ENCODE peak calls at places on chromosomes 12 and 14, in six cellular contexts. C is fibroblast of lung, P is neural progenitor cell, G is endothelial cell of umbilical vein, L is H9, E is HCT116. I is an unnamed sample. For H3K4me1, the result is how much of the 10 kb centered on the place peaks cover.

GRCh38 chr12:52081263-52081733 is 1.8 kb downstream of the SMIM41 start:
- DNase-seq in C (peak), E (no peak), G (no peak), P (peak), L (no peak), I (no peak)

GRCh38 chr12:30754383-30754749 is 385 bp downstream of the CAPRIN2 start:
- DNase-seq in L (no peak), C (no peak), P (no peak), G (no peak), E (no peak), I (no peak)

GRCh38 chr14:91398707-91399106 is 18.9 kb downstream of the CCDC88C start:
- DNase-seq in G (no peak), P (no peak), L (peak), C (no peak), E (no peak), I (no peak)

GRCh38 chr12:77842430-77842829 is 11.7 kb downstream of the NAV3 start:
- DNase-seq in L (no peak), E (no peak), C (no peak), P (no peak), G (no peak), I (no peak)

GRCh38 chr12:48952691-48953090 is 4.6 kb downstream of the ARF3 start:
- DNase-seq in E (no peak), G (no peak), P (no peak), L (no peak), C (no peak), I (no peak)

GRCh38 chr14:21860172-21860571 is 186.6 kb upstream of the OR4E1 start:
- DNase-seq in E (peak), P (peak), G (peak), L (peak), C (peak), I (no peak)

GRCh38 chr12:52087961-52088820 is 8.7 kb downstream of the SMIM41 start:
- DNase-seq in G (no peak), E (no peak), C (no peak), L (no peak), P (no peak), I (no peak)

GRCh38 chr12:104109446-104110271 is 28.4 kb downstream of the NFYB start:
- DNase-seq in L (no peak), G (no peak), C (no peak), E (no peak), P (no peak), I (no peak)

GRCh38 chr12:52264435-52264825 is 10.0 kb upstream of the KRT86 start:
- DNase-seq in P (no peak), C (peak), G (no peak), L (no peak), E (no peak), I (no peak)

GRCh38 chr12:77087427-77087826 is 22.1 kb upstream of the E2F7 start:
- DNase-seq in E (no peak), L (no peak), C (peak), G (peak), P (no peak), I (no peak)

GRCh38 chr14:36665887-36666415 is 4.3 kb downstream of the PAX9 start:
- DNase-seq in P (no peak), E (no peak), C (no peak), G (no peak), L (peak), I (no peak)

GRCh38 chr12:12804432-12804886 is 8.7 kb upstream of the DDX47 start:
- DNase-seq in P (no peak), L (no peak), E (peak), G (peak), C (peak), I (peak)

GRCh38 chr14:105005329-105005928 is 15.5 kb downstream of the CDCA4 start:
- DNase-seq in G (no peak), C (no peak), P (no peak), L (no peak), E (no peak), I (no peak)

GRCh38 chr12:63944586-63945228 is 100.2 kb downstream of the SRGAP1 start:
- DNase-seq in L (no peak), E (no peak), G (no peak), P (no peak), C (no peak), I (no peak)

GRCh38 chr14:91249841-91250616 is 5.5 kb upstream of the GPR68 start:
- DNase-seq in L (peak), C (no peak), G (no peak), P (peak), E (no peak), I (no peak)

GRCh38 chr14:63513756-63514155 is 29.4 kb downstream of the PPP2R5E start:
- DNase-seq in C (no peak), G (no peak), E (no peak), L (no peak), P (no peak), I (no peak)

GRCh38 chr12:32155911-32156585 is 49.4 kb downstream of the BICD1 start:
- DNase-seq in G (no peak), L (no peak), P (no peak), C (no peak), E (no peak), I (no peak)

GRCh38 chr12:1777798-1778197 is 42.6 kb upstream of the LRTM2 start:
- DNase-seq in P (no peak), C (peak), E (no peak), L (no peak), G (no peak), I (no peak)
- H3K4me1 ChIP-seq in P (under half), C (under half), E (under half), L (under half), G (under half), I (under half)

GRCh38 chr12:109995366-109995702 is 834 bp downstream of the GIT2 start:
- DNase-seq in P (no peak), E (no peak), G (peak), C (no peak), L (no peak), I (no peak)
- H2AFZ ChIP-seq in P (peak), E (no peak), G (no peak), C (no peak), L (no peak), I (peak)

GRCh38 chr12:93678779-93679178 is 1.6 kb downstream of the CRADD start:
- DNase-seq in L (no peak), C (no peak), E (no peak), G (no peak), P (no peak), I (no peak)
- H3K4me2 ChIP-seq in L (no peak), C (no peak), E (peak), G (no peak), P (peak), I (peak)

GRCh38 chr14:69132513-69133181 is 20.3 kb downstream of the DCAF5 start:
- DNase-seq in C (no peak), E (no peak), P (no peak), L (no peak), G (no peak), I (no peak)

GRCh38 chr14:69131176-69131575 is 21.7 kb downstream of the DCAF5 start:
- DNase-seq in L (no peak), P (peak), E (no peak), G (no peak), C (no peak), I (no peak)

GRCh38 chr14:69129264-69129880 is 23.5 kb downstream of the DCAF5 start:
- DNase-seq in E (peak), P (peak), C (peak), L (peak), G (peak), I (peak)

GRCh38 chr14:69135133-69135532 is 17.8 kb downstream of the DCAF5 start:
- DNase-seq in P (no peak), L (no peak), G (no peak), E (no peak), C (no peak), I (no peak)

DNA sequence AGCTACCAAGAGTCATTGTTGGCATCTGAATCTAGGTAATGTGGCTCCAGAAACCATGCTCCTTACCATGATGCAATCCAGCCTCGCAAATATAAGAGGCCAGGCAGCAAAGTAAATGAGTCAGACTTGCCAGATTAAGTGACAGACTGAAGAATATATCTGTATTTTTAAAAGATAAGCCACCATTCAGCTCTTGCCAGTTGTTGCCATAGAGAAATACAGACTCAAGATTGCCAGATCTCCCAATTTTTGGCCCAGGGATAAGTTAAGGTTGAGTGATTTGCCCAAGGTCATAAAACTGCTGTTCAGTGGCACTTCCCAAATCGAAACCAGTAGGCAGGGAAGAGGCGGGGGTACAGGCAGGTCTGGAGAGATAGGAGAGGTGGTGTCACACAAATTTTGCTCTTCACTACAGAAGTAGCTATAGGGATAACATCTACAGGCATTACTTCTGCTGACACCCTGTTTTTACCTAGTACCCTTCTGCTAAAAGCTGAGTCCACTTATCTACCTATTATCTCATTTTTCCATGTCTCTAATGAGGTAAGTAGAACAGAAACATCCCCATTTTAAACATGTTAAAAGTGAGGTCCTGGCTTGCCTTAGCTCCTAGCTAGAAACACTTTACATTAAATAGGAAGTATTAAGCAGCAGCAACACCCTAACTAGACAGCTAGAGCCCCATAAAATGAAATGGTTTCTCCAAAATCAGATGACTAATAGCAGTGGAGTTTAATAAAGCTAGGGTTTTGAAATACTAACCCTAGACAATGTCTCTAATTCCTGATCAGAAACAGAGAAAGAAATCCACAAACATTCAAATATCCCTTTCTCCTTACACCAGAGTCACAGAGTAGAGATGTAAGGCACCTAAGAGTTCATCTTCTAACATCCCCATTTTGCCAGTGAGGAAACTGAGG is 19.5 kb downstream of the DCAF5 start:
- DNase-seq in G (peak), C (peak), E (no peak), L (no peak), P (no peak), I (peak)
- H3K4me1 ChIP-seq in G (under half), C (under half), E (under half), L (under half), P (under half), I (under half)

DNA sequence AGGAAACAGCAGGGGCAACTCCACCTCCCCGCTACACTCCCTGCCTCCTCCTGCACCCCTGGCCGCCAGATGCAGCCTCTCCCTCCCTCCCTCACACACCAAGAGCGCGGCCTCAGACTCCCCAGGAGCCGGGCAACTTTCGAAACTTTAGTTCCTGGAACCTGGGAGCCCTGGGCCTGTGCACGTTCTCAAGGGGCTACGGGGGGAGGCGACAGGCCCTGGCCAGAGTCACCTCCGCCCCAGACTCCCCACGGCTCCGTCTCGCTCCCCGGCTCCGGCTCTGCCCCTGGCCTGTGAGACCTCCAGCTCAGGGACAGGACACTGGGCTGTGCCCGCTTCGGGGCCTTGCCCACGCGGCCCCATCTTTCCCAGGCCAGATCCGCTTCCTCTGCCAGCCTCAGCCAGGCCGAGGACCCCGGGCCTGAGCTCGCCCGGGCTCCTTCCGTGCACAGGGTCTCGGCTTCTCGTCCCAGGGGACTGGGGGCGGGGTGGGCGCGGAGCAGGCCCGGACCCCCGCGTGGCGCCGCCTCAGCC is 5.5 kb downstream of the AMN start:
- DNase-seq in C (no peak), G (no peak), E (no peak), P (peak), L (peak), I (no peak)
- H2AFZ ChIP-seq in C (no peak), G (peak), E (no peak), P (peak), L (no peak), I (peak)

GRCh38 chr14:101004176-101004575 is 100.7 kb upstream of the RTL1 start:
- DNase-seq in G (no peak), P (no peak), L (no peak), C (no peak), E (no peak), I (no peak)
- H3K4me2 ChIP-seq in G (no peak), P (no peak), L (no peak), C (no peak), E (no peak), I (no peak)

GRCh38 chr14:54709444-54709843 is 142.5 kb downstream of the SAMD4A start:
- DNase-seq in C (no peak), P (no peak), G (no peak), E (no peak), L (no peak), I (no peak)
- H3K4me1 ChIP-seq in C (under half), P (under half), G (under half), E (under half), L (under half), I (under half)

GRCh38 chr14:31964979-31965734 is 111.9 kb upstream of the ARHGAP5 start:
- DNase-seq in L (no peak), G (no peak), P (no peak), E (no peak), C (peak), I (no peak)
- H2AFZ ChIP-seq in L (no peak), G (no peak), P (no peak), E (no peak), C (peak), I (no peak)

GRCh38 chr12:3201741-3202500 is 124.7 kb downstream of the TSPAN9 start:
- DNase-seq in G (no peak), P (no peak), C (no peak), L (no peak), E (no peak), I (no peak)

GRCh38 chr12:3202734-3203446 is 125.7 kb downstream of the TSPAN9 start:
- DNase-seq in E (no peak), P (peak), L (peak), C (peak), G (peak), I (no peak)

GRCh38 chr12:3200779-3201738 is 123.9 kb downstream of the TSPAN9 start:
- DNase-seq in E (no peak), C (peak), L (no peak), P (peak), G (no peak), I (no peak)

GRCh38 chr12:3199551-3200031 is 122.4 kb downstream of the TSPAN9 start:
- DNase-seq in G (no peak), E (no peak), L (no peak), P (peak), C (peak), I (no peak)

GRCh38 chr12:3200032-3200617 is 122.9 kb downstream of the TSPAN9 start:
- DNase-seq in L (peak), E (no peak), C (peak), G (peak), P (peak), I (no peak)
- H3K4me2 ChIP-seq in L (peak), E (no peak), C (peak), G (peak), P (peak), I (peak)

GRCh38 chr12:87283111-87283510 is 746.1 kb downstream of the C12orf50 start:
- DNase-seq in P (no peak), G (no peak), E (no peak), L (no peak), C (no peak), I (no peak)
- H3K4me1 ChIP-seq in P (under half), G (under half), E (under half), L (under half), C (under half), I (under half)

I was measured in PC-9.